ENCODE peak calls at places on chromosomes 4 and X, in five cellular contexts. V is GM12878, O is K562, Q is H1, P is HepG2. U is an unnamed sample.

GRCh38 chrX:20974326-20974725 is 399.9 kb upstream of the CNKSR2 start:
- DNase-seq in V (no peak), O (no peak), Q (no peak), P (no peak), U (no peak)

GRCh38 chr4:26110493-26110892 is 196.5 kb downstream of the SMIM20 start:
- DNase-seq in V (no peak), O (no peak), Q (no peak), P (no peak), U (no peak)

GRCh38 chrX:47169273-47169672 is 24.3 kb downstream of the RBM10 start:
- DNase-seq in V (no peak), O (no peak), Q (no peak), P (no peak), U (no peak)

GRCh38 chr4:151175754-151176153 is 76.3 kb downstream of the RPS3A start:
- DNase-seq in V (no peak), O (no peak), Q (no peak), P (no peak), U (no peak)

GRCh38 chr4:77332696-77333270 is 175.8 kb downstream of the CCNG2 start:
- DNase-seq in V (no peak), O (no peak), Q (no peak), P (no peak), U (no peak)

GRCh38 chrX:1661048-1661921 is 46.4 kb downstream of the ASMT start:
- DNase-seq in V (peak), O (peak), Q (peak), P (peak), U (peak)

GRCh38 chrX:9003041-9003440 is 30.9 kb downstream of the FAM9B start:
- DNase-seq in V (no peak), O (no peak), Q (no peak), P (no peak), U (no peak)

GRCh38 chr4:121306932-121307331 is 73.9 kb downstream of the QRFPR start:
- DNase-seq in V (no peak), O (no peak), Q (no peak), P (no peak), U (no peak)

GRCh38 chr4:33037464-33037863 is 2317.3 kb downstream of the PCDH7 start:
- DNase-seq in V (no peak), O (no peak), Q (no peak), P (no peak), U (no peak)

DNA sequence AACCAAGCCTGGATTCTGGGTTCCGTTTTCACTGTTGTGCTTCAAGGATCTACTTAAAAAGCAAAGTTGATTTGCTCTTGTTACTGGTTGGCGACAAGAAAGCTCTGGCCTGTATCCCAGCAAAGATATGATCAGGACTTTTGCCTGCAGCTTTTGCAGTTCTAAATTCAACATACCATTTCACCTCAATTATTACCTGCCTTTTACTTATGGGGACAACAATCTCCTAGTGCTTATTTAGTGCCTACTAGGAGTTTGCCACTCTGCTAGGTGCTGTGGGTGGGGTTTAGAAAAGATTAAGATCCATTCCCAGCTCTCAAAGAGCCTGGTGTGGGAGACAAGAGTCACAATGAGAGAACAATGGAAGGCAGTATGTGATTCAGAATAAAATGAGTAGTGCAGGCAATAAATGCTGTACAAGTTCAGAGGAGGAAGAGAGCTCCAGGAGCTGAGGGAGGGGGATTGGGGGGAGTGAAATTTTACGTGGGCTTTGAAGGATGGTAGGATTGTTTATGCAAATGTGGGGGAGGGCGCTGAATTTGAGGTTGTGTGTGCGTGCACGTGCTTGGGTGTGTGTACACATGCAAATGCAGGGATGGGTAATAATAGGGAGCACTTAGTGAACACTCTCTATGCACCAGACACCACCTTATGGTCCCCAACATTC is 5.0 kb upstream of the TMEM164 start:
- DNase-seq in V (no peak), O (peak), Q (no peak), P (no peak), U (no peak)
- TF ChIP-seq SP1 in V (no peak), O (no peak), Q (no peak), P (no peak), U (no peak)

GRCh38 chrX:16185725-16186136 is 18.4 kb downstream of the MAGEB17 start:
- DNase-seq in V (peak), O (peak), Q (no peak), P (no peak), U (peak)

GRCh38 chrX:16188687-16189086 is 21.4 kb downstream of the MAGEB17 start:
- DNase-seq in V (no peak), O (no peak), Q (no peak), P (no peak), U (no peak)

GRCh38 chrX:16191605-16192004 is 24.3 kb downstream of the MAGEB17 start:
- DNase-seq in V (no peak), O (no peak), Q (no peak), P (no peak), U (no peak)

GRCh38 chrX:16186380-16187007 is 19.2 kb downstream of the MAGEB17 start:
- DNase-seq in V (no peak), O (no peak), Q (no peak), P (no peak), U (no peak)

DNA sequence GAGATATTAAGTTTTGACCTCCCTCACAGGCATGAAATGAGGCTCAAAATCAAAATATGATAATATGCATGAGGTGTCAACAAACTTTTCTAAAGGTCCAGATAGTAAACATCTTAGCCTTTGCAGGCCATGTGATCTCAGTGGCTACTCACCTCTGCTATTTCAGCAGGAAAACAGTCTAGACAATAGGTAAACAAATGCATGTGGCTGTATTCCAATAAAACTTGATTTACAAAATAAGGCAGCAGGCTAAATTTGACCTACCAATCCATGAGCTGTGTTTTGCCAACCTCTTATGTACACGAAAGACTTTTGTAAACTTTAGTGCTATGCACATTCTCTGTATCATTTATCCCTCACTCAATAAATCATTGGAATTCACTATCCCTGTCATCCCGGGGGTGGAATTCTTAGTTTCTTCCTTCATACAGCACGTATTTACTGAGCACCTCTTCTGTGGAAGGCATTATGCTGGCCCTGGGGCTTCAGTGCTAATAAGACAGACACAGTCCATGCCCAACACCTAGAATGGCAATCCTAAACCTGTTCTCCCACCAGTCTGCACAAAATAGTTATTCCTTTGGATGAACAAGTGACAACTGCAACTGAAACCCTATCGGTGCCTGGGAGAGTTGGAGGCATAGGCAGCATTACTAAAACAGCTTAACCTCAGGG is 19.9 kb downstream of the MAGEB17 start:
- DNase-seq in V (no peak), O (no peak), Q (no peak), P (no peak), U (no peak)
- TF ChIP-seq YY1 in V (no peak), O (no peak), Q (no peak), P (no peak), U (no peak)

GRCh38 chrX:24395775-24396174 is 35.3 kb downstream of the SUPT20HL1 start:
- DNase-seq in V (peak), O (peak), Q (no peak), P (peak), U (peak)
- TF ChIP-seq SP1 in V (no peak), O (no peak), Q (no peak), P (no peak), U (no peak)

GRCh38 chrX:131746491-131746968 is 202.7 kb downstream of the OR13H1 start:
- DNase-seq in V (peak), O (peak), Q (no peak), P (no peak), U (peak)
- TF ChIP-seq YY1 in V (peak), O (peak), Q (no peak), P (no peak), U (no peak)

GRCh38 chrX:70129811-70130210 is 3.4 kb upstream of the IGBP1 start:
- DNase-seq in V (no peak), O (peak), Q (no peak), P (peak), U (no peak)

GRCh38 chrX:70132244-70132643 is 1.0 kb upstream of the IGBP1 start:
- DNase-seq in V (no peak), O (peak), Q (no peak), P (no peak), U (no peak)

GRCh38 chrX:70132877-70133302 is 357 bp upstream of the IGBP1 start:
- DNase-seq in V (no peak), O (no peak), Q (no peak), P (no peak), U (no peak)

GRCh38 chrX:70124678-70125077 is 8.6 kb upstream of the IGBP1 start:
- DNase-seq in V (no peak), O (no peak), Q (no peak), P (no peak), U (no peak)

DNA sequence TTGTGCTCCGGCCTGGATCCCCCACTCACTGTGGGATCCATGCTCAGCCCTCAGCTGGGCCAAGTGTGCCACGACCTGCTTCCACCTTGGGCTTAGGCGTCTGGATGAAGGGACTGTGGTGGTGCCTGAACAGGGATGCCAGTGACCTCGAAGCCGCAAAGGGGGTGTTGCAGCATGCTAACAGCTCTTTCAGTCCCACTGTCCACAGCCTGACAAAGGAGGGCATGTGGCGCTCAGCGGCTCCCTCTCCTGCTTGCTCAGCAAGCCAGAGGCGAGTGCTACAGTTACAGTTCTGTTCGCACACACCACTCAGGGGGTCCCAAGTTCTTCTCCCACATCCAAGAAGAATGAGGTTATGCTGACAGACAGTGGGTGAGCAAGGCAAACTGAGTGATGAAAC is 5.2 kb upstream of the IGBP1 start:
- DNase-seq in V (no peak), O (no peak), Q (peak), P (no peak), U (no peak)
- TF ChIP-seq SP1 in V (no peak), O (no peak), Q (no peak), P (no peak), U (no peak)

DNA sequence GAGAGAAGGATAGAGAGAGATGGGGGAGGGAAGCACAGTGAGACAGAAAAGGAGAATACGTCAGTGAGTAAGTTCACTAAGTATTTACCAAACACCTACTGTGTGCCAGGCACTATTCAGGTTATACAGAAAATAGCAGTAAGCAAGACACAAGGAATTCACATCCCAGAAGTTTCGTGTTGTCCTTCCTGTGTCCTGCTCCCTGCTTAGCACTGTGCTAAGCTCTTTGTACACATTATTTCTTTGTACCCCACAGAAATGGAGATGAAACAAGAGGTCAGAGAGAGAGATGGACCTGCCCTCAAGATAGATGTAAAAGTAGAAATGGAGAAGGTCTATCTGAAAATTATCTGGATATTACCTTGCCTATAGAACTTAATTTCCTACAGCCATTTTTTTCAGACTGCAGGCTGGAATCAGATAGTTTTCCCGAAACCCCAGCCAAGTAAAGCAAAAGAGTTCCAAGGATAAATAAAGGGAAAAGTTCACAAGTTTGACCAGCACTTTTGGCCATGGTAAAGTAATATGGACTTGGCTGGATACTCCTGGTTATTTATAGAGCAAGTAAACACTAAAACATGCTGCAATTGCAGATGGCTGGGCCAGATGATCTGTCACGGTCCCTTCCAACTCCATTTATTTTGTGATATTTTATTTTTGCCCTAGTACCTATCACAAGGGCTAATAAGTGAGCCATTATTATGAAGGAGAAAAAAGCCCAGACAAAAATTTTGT is 353.7 kb upstream of the SLC7A11 start:
- DNase-seq in V (no peak), O (no peak), Q (no peak), P (no peak), U (no peak)
- TF ChIP-seq YY1 in V (no peak), O (no peak), Q (no peak), P (no peak), U (no peak)

GRCh38 chr4:78611215-78611558 is 59.6 kb downstream of the ANXA3 start:
- DNase-seq in V (no peak), O (no peak), Q (no peak), P (no peak), U (no peak)
- TF ChIP-seq SP1 in V (no peak), O (no peak), Q (no peak), P (no peak), U (no peak)